ENCODE peak calls at places on chromosome X, in five cellular contexts. H, E, F, J and Q are unnamed samples. For H3K36me3, the result is how much of the 10 kb centered on the place peaks cover.

GRCh38 chrX:107117993-107118321 is 665 bp downstream of the RBM41 start:
- DNase-seq in H (no peak), E (no peak), F (no peak), J (peak), Q (no peak)

GRCh38 chrX:18674417-18674787 is 2.5 kb upstream of the RS1 start:
- DNase-seq in H (peak), E (no peak), F (peak), J (no peak), Q (no peak)

GRCh38 chrX:71253253-71254091 is 468 bp downstream of the ZMYM3 start:
- DNase-seq in H (peak), E (no peak), F (peak), J (peak), Q (peak)

GRCh38 chrX:40933132-40934078 is 151.8 kb upstream of the USP9X start:
- DNase-seq in H (no peak), E (no peak), F (peak), J (no peak), Q (no peak)

GRCh38 chrX:9249452-9249851 is 215.4 kb upstream of the TBL1X start:
- DNase-seq in H (no peak), E (no peak), F (no peak), J (no peak), Q (no peak)

GRCh38 chrX:135512508-135513139 is 7.8 kb upstream of the INTS6L start:
- DNase-seq in H (no peak), E (no peak), F (no peak), J (no peak), Q (no peak)

GRCh38 chrX:31837445-31837844 is 765.6 kb upstream of the FTHL17 start:
- DNase-seq in H (no peak), E (no peak), F (no peak), J (no peak), Q (no peak)

GRCh38 chrX:153599192-153600031 is 473 bp upstream of the CCNQ start:
- DNase-seq in H (peak), E (peak), F (peak), J (peak), Q (peak)

GRCh38 chrX:70096052-70096451 is 33.8 kb downstream of the OTUD6A start:
- DNase-seq in H (no peak), E (no peak), F (peak), J (no peak), Q (no peak)

GRCh38 chrX:36534900-36535299 is 473.3 kb upstream of the FAM47C start:
- DNase-seq in H (no peak), E (no peak), F (no peak), J (no peak), Q (no peak)

GRCh38 chrX:72621619-72622485 is 49.2 kb upstream of the HDAC8 start:
- DNase-seq in H (no peak), E (no peak), F (no peak), J (no peak), Q (peak)

GRCh38 chrX:20665441-20665840 is 398.7 kb upstream of the RPS6KA3 start:
- DNase-seq in H (no peak), E (no peak), F (no peak), J (no peak), Q (no peak)

GRCh38 chrX:151161690-151162089 is 14.7 kb upstream of the GPR50 start:
- DNase-seq in H (no peak), E (no peak), F (no peak), J (no peak), Q (no peak)

GRCh38 chrX:134631404-134632346 is 26.6 kb downstream of the PLAC1 start:
- DNase-seq in H (no peak), E (peak), F (no peak), J (no peak), Q (no peak)

GRCh38 chrX:47047989-47048388 is 30.3 kb upstream of the RGN start:
- DNase-seq in H (no peak), E (no peak), F (peak), J (no peak), Q (no peak)

GRCh38 chrX:53716328-53717088 is 30.0 kb upstream of the HUWE1 start:
- DNase-seq in H (no peak), E (no peak), F (no peak), J (peak), Q (peak)

GRCh38 chrX:143571521-143571920 is 54.2 kb upstream of the SPANXN3 start:
- DNase-seq in H (no peak), E (no peak), F (no peak), J (no peak), Q (no peak)

GRCh38 chrX:63784902-63785692 is at the start of gene ARHGEF9:
- DNase-seq in H (peak), E (no peak), F (peak), J (no peak), Q (peak)

GRCh38 chrX:103063918-103064434 is at the start of gene BEX1:
- DNase-seq in H (peak), E (no peak), F (peak), J (no peak), Q (no peak)

GRCh38 chrX:144849141-144849540 is 398.2 kb upstream of the SPANXN1 start:
- DNase-seq in H (no peak), E (no peak), F (no peak), J (no peak), Q (no peak)

GRCh38 chrX:153623310-153624029 is 23.5 kb upstream of the DUSP9 start:
- DNase-seq in H (no peak), E (no peak), F (no peak), J (no peak), Q (no peak)

GRCh38 chrX:109740076-109740809 is 7.2 kb upstream of the ACSL4 start:
- DNase-seq in H (no peak), E (peak), F (peak), J (no peak), Q (no peak)

GRCh38 chrX:140141444-140142029 is 176.2 kb upstream of the CXorf66 start:
- DNase-seq in H (peak), E (peak), F (peak), J (peak), Q (no peak)

GRCh38 chrX:56029691-56030090 is 202.5 kb upstream of the KLF8 start:
- DNase-seq in H (no peak), E (peak), F (no peak), J (no peak), Q (no peak)

GRCh38 chrX:154750301-154751120 is at the start of gene GAB3:
- DNase-seq in H (peak), E (no peak), F (peak), J (no peak), Q (peak)

GRCh38 chrX:41956027-41956426 is 32.7 kb upstream of the CASK start:
- DNase-seq in H (no peak), E (no peak), F (no peak), J (no peak), Q (no peak)

GRCh38 chrX:110287605-110288004 is 30.3 kb downstream of the AMMECR1 start:
- DNase-seq in H (no peak), E (no peak), F (no peak), J (no peak), Q (no peak)

GRCh38 chrX:39519213-39519544 is 578.6 kb downstream of the BCOR start:
- DNase-seq in H (no peak), E (no peak), F (peak), J (no peak), Q (no peak)

DNA sequence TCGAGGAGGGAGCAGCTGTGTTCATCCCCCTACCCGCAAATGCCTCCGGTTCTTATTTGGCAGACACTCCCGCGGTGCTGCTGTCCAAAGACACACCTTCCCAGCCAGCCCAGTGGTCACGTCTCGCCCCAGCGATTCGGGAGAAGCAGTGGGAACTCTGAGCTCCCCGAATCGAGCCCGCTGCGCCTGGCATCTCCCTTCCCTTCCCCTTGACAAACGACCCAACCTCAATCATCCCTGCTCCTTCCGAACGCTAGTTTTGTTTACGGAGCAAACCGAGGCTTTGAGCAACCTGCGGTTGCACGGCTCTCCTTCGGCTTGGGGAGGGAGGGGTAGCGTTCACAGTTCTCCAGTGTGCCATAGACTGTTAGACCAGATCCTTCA is 299 bp upstream of the FRMPD4 start:
- DNase-seq in H (peak), E (no peak), F (no peak), J (no peak), Q (no peak)
- H3K4me3 ChIP-seq in H (peak), E (no peak), F (no peak), J (no peak), Q (no peak)

GRCh38 chrX:1391707-1392375 is at the start of gene SLC25A6:
- DNase-seq in H (peak), E (peak), F (peak), J (peak), Q (peak)
- TF ChIP-seq CTCF in H (no peak), E (no peak), F (no peak), J (peak), Q (peak)

GRCh38 chrX:287670-288069 is 6.5 kb downstream of the PLCXD1 start:
- DNase-seq in H (no peak), E (no peak), F (no peak), J (no peak), Q (no peak)
- H3K36me3 ChIP-seq in H (under half), E (under half), F (under half), J (half or more), Q (under half)

GRCh38 chrX:2823795-2824386 is 4.8 kb upstream of the GYG2 start:
- DNase-seq in H (no peak), E (no peak), F (no peak), J (no peak), Q (no peak)
- H3K4me3 ChIP-seq in H (no peak), E (no peak), F (no peak), J (no peak), Q (no peak)

DNA sequence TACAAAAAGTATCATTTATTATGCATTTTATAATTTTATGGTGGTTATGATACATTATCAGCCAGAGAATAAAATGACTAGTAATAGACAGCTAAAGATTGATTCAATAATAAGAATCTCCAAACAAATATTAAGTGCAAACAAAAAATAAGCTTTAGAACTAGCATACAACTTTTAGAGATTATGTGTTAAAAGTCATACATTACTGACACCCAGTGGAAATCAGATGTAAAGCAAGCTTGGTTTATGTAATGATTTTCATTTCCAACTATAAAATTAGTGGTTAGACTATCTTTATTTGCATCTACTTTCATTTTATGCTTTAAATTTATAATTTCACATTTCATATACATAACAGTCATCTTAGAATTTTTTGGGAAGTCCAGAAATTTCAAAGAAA is 57.7 kb downstream of the IL13RA2 start:
- DNase-seq in H (no peak), E (no peak), F (peak), J (no peak), Q (no peak)
- TF ChIP-seq CTCF in H (peak), E (no peak), F (peak), J (peak), Q (peak)

GRCh38 chrX:1418901-1419544 is 27.1 kb upstream of the SLC25A6 start:
- DNase-seq in H (no peak), E (no peak), F (no peak), J (no peak), Q (no peak)

GRCh38 chrX:1417921-1418875 is 26.3 kb upstream of the SLC25A6 start:
- DNase-seq in H (no peak), E (no peak), F (no peak), J (no peak), Q (no peak)

GRCh38 chrX:1419545-1420355 is 27.8 kb upstream of the SLC25A6 start:
- DNase-seq in H (no peak), E (no peak), F (no peak), J (no peak), Q (no peak)

GRCh38 chrX:1416965-1417760 is 25.2 kb upstream of the SLC25A6 start:
- DNase-seq in H (no peak), E (no peak), F (no peak), J (no peak), Q (no peak)

GRCh38 chrX:1416327-1416784 is 24.4 kb upstream of the SLC25A6 start:
- DNase-seq in H (no peak), E (no peak), F (no peak), J (no peak), Q (no peak)
- H3K36me3 ChIP-seq in H (under half), E (under half), F (under half), J (half or more), Q (under half)